ENCODE peak calls at places on chromosomes 6 and 20, in five cellular contexts. A is IMR-90, S is A549, F is K562, D is GM12878. O is an unnamed sample.

GRCh38 chr6:160102956-160103824 is 18.4 kb upstream of the SLC22A1 start:
- DNase-seq in A (peak; percentile 11), S (peak; percentile 27), F (peak; percentile 42), D (no peak), O (peak; percentile 45)

GRCh38 chr20:3101737-3102574 is 17.4 kb upstream of the AVP start:
- DNase-seq in A (no peak), S (no peak), F (no peak), D (peak; percentile 5), O (no peak)

GRCh38 chr20:3074812-3075211 is 3.4 kb downstream of the OXT start:
- DNase-seq in A (no peak), S (no peak), F (no peak), D (no peak), O (no peak)

GRCh38 chr6:79467716-79468115 is 69.5 kb downstream of the LCA5 start:
- DNase-seq in A (peak; percentile 4), S (no peak), F (no peak), D (no peak), O (peak; percentile 21)

GRCh38 chr20:37343212-37343993 is 2.5 kb upstream of the SRC start:
- DNase-seq in A (no peak), S (no peak), F (no peak), D (no peak), O (peak; percentile 53)

GRCh38 chr20:25148982-25149846 is 46.3 kb upstream of the ENTPD6 start:
- DNase-seq in A (no peak), S (no peak), F (no peak), D (no peak), O (no peak)

GRCh38 chr20:53857723-53858236 is 212.6 kb downstream of the BCAS1 start:
- DNase-seq in A (no peak), S (no peak), F (no peak), D (no peak), O (no peak)

GRCh38 chr6:51528556-51528955 is 558.9 kb downstream of the PKHD1 start:
- DNase-seq in A (no peak), S (no peak), F (no peak), D (no peak), O (no peak)

GRCh38 chr20:17097603-17098002 is 129.2 kb upstream of the PCSK2 start:
- DNase-seq in A (no peak), S (no peak), F (no peak), D (no peak), O (peak; percentile 10)

GRCh38 chr20:1164871-1165270 is 19.9 kb downstream of the TMEM74B start:
- DNase-seq in A (no peak), S (no peak), F (no peak), D (no peak), O (no peak)

GRCh38 chr6:26383624-26384417 is 913 bp downstream of the BTN2A2 start:
- DNase-seq in A (peak; percentile 72), S (no peak), F (peak; percentile 40), D (no peak), O (no peak)

GRCh38 chr6:33384581-33385020 is 7.0 kb upstream of the KIFC1 start:
- DNase-seq in A (peak; percentile 80), S (peak; percentile 64), F (peak; percentile 45), D (no peak), O (no peak)

GRCh38 chr6:27505209-27506027 is 32.5 kb upstream of the ZNF184 start:
- DNase-seq in A (peak; percentile 77), S (peak; percentile 74), F (peak; percentile 68), D (peak; percentile 63), O (peak; percentile 86)

GRCh38 chr20:51034461-51034860 is 11.6 kb upstream of the KCNG1 start:
- DNase-seq in A (no peak), S (no peak), F (no peak), D (no peak), O (no peak)

GRCh38 chr6:2448826-2449571 is 203.6 kb upstream of the GMDS start:
- DNase-seq in A (peak; percentile 89), S (peak; percentile 48), F (peak; percentile 49), D (no peak), O (peak; percentile 72)

GRCh38 chr6:11270030-11271027 is 37.9 kb upstream of the NEDD9 start:
- DNase-seq in A (peak; percentile 10), S (no peak), F (no peak), D (no peak), O (peak; percentile 72)

GRCh38 chr20:22404609-22405170 is 179.7 kb downstream of the FOXA2 start:
- DNase-seq in A (no peak), S (no peak), F (no peak), D (no peak), O (no peak)

GRCh38 chr6:100347901-100348550 is 116.7 kb downstream of the SIM1 start:
- DNase-seq in A (peak; percentile 83), S (no peak), F (no peak), D (no peak), O (no peak)

GRCh38 chr6:152301806-152302568 is 335.2 kb downstream of the SYNE1 start:
- DNase-seq in A (peak; percentile 90), S (peak; percentile 61), F (peak; percentile 59), D (peak; percentile 74), O (peak; percentile 85)

GRCh38 chr6:15331143-15331542 is 85.3 kb downstream of the JARID2 start:
- DNase-seq in A (no peak), S (no peak), F (no peak), D (no peak), O (peak; percentile 49)

GRCh38 chr6:158488065-158488464 is 71.8 kb upstream of the TMEM181 start:
- DNase-seq in A (peak; percentile 99), S (peak; percentile 18), F (no peak), D (no peak), O (no peak)

GRCh38 chr6:41976794-41977484 is 35.3 kb upstream of the CCND3 start:
- DNase-seq in A (peak; percentile 85), S (peak; percentile 50), F (no peak), D (no peak), O (peak; percentile 34)

GRCh38 chr6:158256746-158257424 is 55.4 kb upstream of the TULP4 start:
- DNase-seq in A (no peak), S (no peak), F (no peak), D (no peak), O (no peak)

GRCh38 chr20:47063808-47064207 is 169.2 kb downstream of the EYA2 start:
- DNase-seq in A (no peak), S (no peak), F (no peak), D (no peak), O (no peak)
- TF ChIP-seq CTCF in A (no peak), S (no peak), F (no peak), D (no peak), O (no peak)

GRCh38 chr20:34709836-34710567 is 5.9 kb downstream of the TP53INP2 start:
- DNase-seq in A (peak; percentile 51), S (peak; percentile 84), F (peak; percentile 49), D (no peak), O (no peak)

GRCh38 chr20:34710568-34710839 is 6.4 kb downstream of the TP53INP2 start:
- DNase-seq in A (no peak), S (no peak), F (no peak), D (no peak), O (no peak)

GRCh38 chr20:34709044-34709835 is 5.1 kb downstream of the TP53INP2 start:
- DNase-seq in A (peak; percentile 54), S (peak; percentile 86), F (peak; percentile 85), D (peak; percentile 55), O (no peak)

GRCh38 chr20:34706912-34707784 is 3.0 kb downstream of the TP53INP2 start:
- DNase-seq in A (no peak), S (no peak), F (no peak), D (no peak), O (peak; percentile 77)

DNA sequence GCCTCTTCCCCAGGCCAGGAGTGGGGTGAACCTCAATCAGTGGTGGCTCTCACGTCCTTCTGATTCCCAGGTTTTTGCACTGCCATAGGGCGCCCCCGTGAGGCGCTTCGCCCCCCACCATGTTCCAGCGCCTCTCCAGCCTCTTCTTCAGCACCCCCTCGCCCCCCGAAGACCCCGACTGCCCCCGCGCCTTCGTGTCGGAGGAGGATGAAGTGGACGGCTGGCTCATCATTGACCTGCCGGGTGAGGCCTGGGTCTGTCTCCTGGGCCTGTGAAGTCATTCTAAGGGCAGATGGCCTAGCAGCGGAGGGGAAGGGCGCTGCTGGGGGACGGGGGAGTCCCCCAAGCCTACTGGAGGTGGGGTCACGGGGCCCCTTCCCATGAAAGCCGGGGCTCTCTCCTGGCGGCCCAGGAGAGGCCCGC is 4.5 kb downstream of the TP53INP2 start:
- DNase-seq in A (peak; percentile 16), S (peak; percentile 72), F (peak; percentile 34), D (no peak), O (no peak)
- TF ChIP-seq BHLHE40 in A (no peak), S (no peak), F (no peak), D (no peak), O (no peak)

GRCh38 chr6:88655586-88655985 is 307.8 kb downstream of the RNGTT start:
- DNase-seq in A (no peak), S (no peak), F (no peak), D (no peak), O (no peak)
- TF ChIP-seq CTCF in A (no peak), S (no peak), F (no peak), D (no peak), O (no peak)

DNA sequence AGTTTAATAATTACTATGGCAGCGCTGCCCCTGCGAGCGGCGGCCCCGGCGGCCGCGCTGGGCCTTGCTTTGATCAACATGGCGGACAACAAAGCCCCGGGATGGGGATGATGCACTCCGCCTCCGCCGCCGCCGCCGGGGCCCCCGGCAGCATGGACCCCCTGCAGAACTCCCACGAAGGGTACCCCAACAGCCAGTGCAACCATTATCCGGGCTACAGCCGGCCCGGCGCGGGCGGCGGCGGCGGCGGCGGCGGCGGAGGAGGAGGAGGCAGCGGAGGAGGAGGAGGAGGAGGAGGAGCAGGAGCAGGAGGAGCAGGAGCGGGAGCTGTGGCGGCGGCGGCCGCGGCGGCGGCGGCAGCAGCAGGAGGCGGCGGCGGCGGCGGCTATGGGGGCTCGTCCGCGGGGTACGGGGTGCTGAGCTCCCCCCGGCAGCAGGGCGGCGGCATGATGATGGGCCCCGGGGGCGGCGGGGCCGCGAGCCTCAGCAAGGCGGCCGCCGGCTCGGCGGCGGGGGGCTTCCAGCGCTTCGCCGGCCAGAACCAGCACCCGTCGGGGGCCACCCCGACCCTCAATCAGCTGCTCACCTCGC is 1.5 kb downstream of the ARID1B start:
- DNase-seq in A (no peak), S (no peak), F (peak; percentile 59), D (no peak), O (peak; percentile 34)
- TF ChIP-seq BHLHE40 in A (no peak), S (no peak), F (no peak), D (no peak), O (no peak)

GRCh38 chr20:62388839-62389600 is 2.1 kb downstream of the RPS21 start:
- DNase-seq in A (no peak), S (no peak), F (no peak), D (no peak), O (no peak)
- TF ChIP-seq CTCF in A (peak; percentile 1), S (no peak), F (no peak), D (peak; percentile 14), O (peak; percentile 8)

DNA sequence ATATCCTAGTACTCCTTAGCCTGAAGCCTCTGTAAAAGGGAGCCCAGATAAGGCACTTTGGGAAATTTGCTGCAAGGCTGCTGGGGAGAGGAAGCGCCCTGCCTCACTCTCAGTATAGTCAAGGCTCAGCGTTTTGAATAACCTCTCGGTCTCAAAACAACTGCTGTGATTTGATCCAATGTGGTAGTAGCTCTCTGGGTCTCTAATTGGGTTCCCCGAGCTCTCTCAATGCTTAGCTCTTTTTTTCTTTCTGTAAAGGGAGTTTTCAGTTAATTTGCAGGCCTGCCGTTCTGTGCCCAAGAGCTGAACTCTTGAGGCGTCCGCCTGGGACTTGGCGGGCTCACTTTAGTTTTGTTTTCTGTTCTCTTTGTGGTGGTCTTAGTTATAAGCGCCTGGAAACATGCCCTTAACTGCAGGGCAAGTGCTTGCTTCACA is 41.2 kb downstream of the ZHX3 start:
- DNase-seq in A (no peak), S (no peak), F (no peak), D (no peak), O (no peak)
- TF ChIP-seq BHLHE40 in A (no peak), S (no peak), F (no peak), D (no peak), O (no peak)

GRCh38 chr6:81465859-81466258 is 286.6 kb downstream of the TENT5A start:
- DNase-seq in A (peak; percentile 24), S (no peak), F (no peak), D (no peak), O (peak; percentile 2)
- TF ChIP-seq CTCF in A (peak; percentile 55), S (peak; percentile 12), F (no peak), D (peak; percentile 16), O (peak; percentile 57)

O was measured in HepG2.